ENCODE peak calls at places on chromosomes 16 and 17, in nine cellular contexts. L, I, K, U, O, V, S, D and M are unnamed samples.

GRCh38 chr17:61335845-61336655 is 63.6 kb upstream of the TBX2 start:
- DNase-seq in L (no peak), I (no peak), K (peak), U (no peak), O (no peak), V (no peak), S (no peak), D (peak), M (no peak)

GRCh38 chr17:50221500-50222480 is 20.4 kb upstream of the COL1A1 start:
- DNase-seq in L (peak), I (no peak), K (peak), U (no peak), O (peak), V (no peak), S (no peak), D (peak), M (peak)

GRCh38 chr17:19384723-19385391 is 2.1 kb downstream of the MFAP4 start:
- DNase-seq in L (peak), I (no peak), K (peak), U (no peak), O (peak), V (no peak), S (peak), D (peak), M (peak)

GRCh38 chr16:86334062-86334461 is 176.3 kb upstream of the FOXF1 start:
- DNase-seq in L (no peak), I (no peak), K (no peak), U (no peak), O (no peak), V (no peak), S (no peak), D (no peak), M (no peak)

GRCh38 chr16:80012586-80012985 is 412.0 kb upstream of the MAF start:
- DNase-seq in L (no peak), I (no peak), K (no peak), U (no peak), O (no peak), V (no peak), S (no peak), D (no peak), M (no peak)

GRCh38 chr17:45405250-45406086 is 27.2 kb downstream of the ARHGAP27 start:
- DNase-seq in L (peak), I (no peak), K (peak), U (peak), O (peak), V (no peak), S (no peak), D (no peak), M (no peak)

GRCh38 chr17:29744121-29744520 is 121.4 kb upstream of the CORO6 start:
- DNase-seq in L (no peak), I (no peak), K (no peak), U (no peak), O (no peak), V (no peak), S (no peak), D (no peak), M (no peak)

GRCh38 chr16:5001571-5001970 is 32.2 kb downstream of the NAGPA start:
- DNase-seq in L (no peak), I (no peak), K (no peak), U (no peak), O (peak), V (no peak), S (peak), D (no peak), M (no peak)

GRCh38 chr17:10198509-10199249 is at the start of gene GAS7:
- DNase-seq in L (peak), I (peak), K (peak), U (peak), O (peak), V (no peak), S (peak), D (no peak), M (peak)

GRCh38 chr16:12612598-12613101 is 191.0 kb downstream of the CPPED1 start:
- DNase-seq in L (no peak), I (no peak), K (peak), U (no peak), O (no peak), V (no peak), S (no peak), D (no peak), M (no peak)

GRCh38 chr17:13415877-13416416 is 185.8 kb downstream of the HS3ST3A1 start:
- DNase-seq in L (peak), I (no peak), K (peak), U (no peak), O (no peak), V (no peak), S (no peak), D (peak), M (peak)

GRCh38 chr17:51085150-51085805 is 35.4 kb downstream of the SPAG9 start:
- DNase-seq in L (peak), I (no peak), K (no peak), U (no peak), O (no peak), V (no peak), S (no peak), D (peak), M (peak)

GRCh38 chr17:81537856-81538555 is 9.8 kb downstream of the FSCN2 start:
- DNase-seq in L (no peak), I (no peak), K (no peak), U (no peak), O (no peak), V (no peak), S (no peak), D (no peak), M (no peak)

GRCh38 chr17:17761894-17762781 is 74.6 kb downstream of the SREBF1 start:
- DNase-seq in L (no peak), I (no peak), K (no peak), U (no peak), O (no peak), V (no peak), S (no peak), D (no peak), M (no peak)

GRCh38 chr16:59179446-59180082 is 445.4 kb upstream of the GOT2 start:
- DNase-seq in L (peak), I (no peak), K (no peak), U (no peak), O (no peak), V (no peak), S (no peak), D (peak), M (no peak)

GRCh38 chr16:56625140-56625942 is at the start of gene MT1E:
- DNase-seq in L (peak), I (peak), K (peak), U (no peak), O (peak), V (peak), S (no peak), D (peak), M (peak)